ENCODE peak calls at places on chromosomes 4 and X, in four cellular contexts. L, N, H and O are unnamed samples.

GRCh38 chr4:12178614-12179263 is 750.0 kb upstream of the HS3ST1 start:
- DNase-seq in L (no peak), N (no peak), H (no peak), O (no peak)

GRCh38 chr4:10965196-10965595 is 280.6 kb upstream of the CLNK start:
- DNase-seq in H (no peak), N (no peak), L (no peak), O (no peak)

GRCh38 chr4:159283697-159284492 is 181.0 kb downstream of the RAPGEF2 start:
- DNase-seq in L (no peak), H (no peak), N (no peak), O (no peak)

GRCh38 chr4:54658321-54659093 is 750 bp downstream of the KIT start:
- DNase-seq in L (peak), N (peak), H (peak), O (peak)

GRCh38 chr4:155079866-155080265 is 128.6 kb upstream of the NPY2R start:
- DNase-seq in L (no peak), N (no peak), H (no peak), O (no peak)

GRCh38 chrX:41665676-41666075 is 23.1 kb upstream of the GPR34 start:
- DNase-seq in N (no peak), H (no peak), L (no peak), O (no peak)

GRCh38 chr4:121484633-121485032 is 103.8 kb upstream of the QRFPR start:
- DNase-seq in L (peak), H (no peak), N (peak), O (peak)

GRCh38 chrX:42704454-42704853 is 73.5 kb downstream of the PPP1R2C start:
- DNase-seq in N (no peak), L (no peak), H (no peak), O (no peak)

GRCh38 chr4:186845137-186845842 is 121.6 kb upstream of the FAT1 start:
- DNase-seq in H (peak), N (peak), L (no peak), O (peak)

GRCh38 chr4:159069922-159070321 is 33.0 kb upstream of the RAPGEF2 start:
- DNase-seq in H (no peak), N (no peak), L (no peak), O (no peak)

GRCh38 chr4:115145393-115146160 is 32.2 kb upstream of the NDST4 start:
- DNase-seq in N (no peak), L (no peak), H (peak), O (peak)

GRCh38 chrX:45505214-45505613 is 304.5 kb upstream of the DIPK2B start:
- DNase-seq in N (no peak), L (no peak), H (no peak), O (no peak)

GRCh38 chr4:181662383-181662782 is 580.8 kb upstream of the TENM3 start:
- DNase-seq in H (no peak), L (no peak), N (no peak), O (no peak)

GRCh38 chr4:186472948-186473347 is 82.4 kb downstream of the MTNR1A start:
- DNase-seq in L (peak), H (no peak), N (peak), O (no peak)

GRCh38 chr4:113636877-113637276 is 124.7 kb downstream of the CAMK2D start:
- DNase-seq in H (no peak), L (no peak), N (peak), O (no peak)

GRCh38 chrX:115712484-115712883 is 151.5 kb downstream of the PLS3 start:
- DNase-seq in H (no peak), L (no peak), N (no peak), O (no peak)

GRCh38 chr4:138838251-138838650 is 177.3 kb upstream of the NOCT start:
- DNase-seq in N (no peak), H (no peak), L (no peak), O (no peak)

GRCh38 chr4:138832563-138832962 is 183.0 kb upstream of the NOCT start:
- DNase-seq in N (no peak), H (no peak), L (no peak), O (no peak)

GRCh38 chr4:138834029-138834428 is 181.6 kb upstream of the NOCT start:
- DNase-seq in H (no peak), N (no peak), L (no peak), O (no peak)

GRCh38 chr4:138839574-138839973 is 176.0 kb upstream of the NOCT start:
- DNase-seq in N (no peak), H (no peak), L (no peak), O (no peak)

DNA sequence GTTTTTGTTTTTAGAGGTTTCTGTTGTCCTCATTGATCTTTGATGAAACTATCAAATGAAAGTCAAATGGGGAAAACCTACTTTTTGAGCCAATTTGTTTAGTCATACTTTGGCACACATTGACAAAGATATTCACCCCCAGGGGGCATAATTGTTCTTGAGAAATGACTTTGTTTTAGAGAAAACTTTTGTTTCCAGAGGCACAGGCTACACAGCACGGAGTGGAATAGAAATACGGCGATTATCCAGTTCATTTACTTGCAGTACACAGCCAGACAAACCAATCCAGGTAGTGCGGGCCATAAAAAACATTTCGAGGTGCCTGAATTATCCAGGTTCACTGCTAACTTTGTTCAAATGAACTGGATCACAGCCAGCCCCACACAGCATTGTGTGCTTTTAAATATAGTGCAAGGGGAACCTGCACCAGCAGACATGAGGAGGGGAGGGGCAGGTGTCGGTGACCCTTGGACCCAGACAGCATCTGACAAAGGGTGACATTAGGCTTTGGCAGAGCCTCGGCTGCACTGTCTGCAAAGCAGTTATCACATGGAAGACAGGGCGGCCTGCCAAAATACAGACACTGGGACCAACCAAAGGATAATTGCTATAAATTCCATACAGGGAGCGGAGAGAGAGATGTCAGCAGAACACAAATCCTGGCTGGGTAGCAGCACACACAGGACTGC is 179.6 kb upstream of the NOCT start:
- DNase-seq in H (peak), L (no peak), N (peak), O (peak)
- TF ChIP-seq CTCF in H (no peak), L (no peak), N (no peak), O (peak)

GRCh38 chrX:119189115-119189514 is 47.0 kb upstream of the PGRMC1 start:
- DNase-seq in L (no peak), H (no peak), N (no peak), O (no peak)
- TF ChIP-seq CTCF in L (peak), H (no peak), N (no peak), O (no peak)

DNA sequence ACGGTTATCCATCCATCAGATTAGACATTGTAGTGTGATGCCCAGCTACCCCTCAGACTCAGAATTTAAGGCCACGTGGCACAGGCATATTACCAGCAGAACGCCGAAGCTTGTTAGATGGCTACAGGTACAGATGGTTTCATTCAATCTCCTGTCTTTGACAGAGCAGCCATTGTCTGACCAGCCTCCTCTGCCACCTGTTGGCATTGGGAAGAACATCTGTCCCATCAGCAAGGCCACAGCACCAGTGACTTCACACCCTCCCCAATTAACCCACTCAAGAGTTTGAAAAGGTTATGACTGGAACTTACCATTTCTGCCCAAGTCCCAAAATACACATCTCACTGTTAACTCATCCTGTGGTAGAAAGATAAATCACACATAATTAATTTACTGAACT is 22.0 kb upstream of the PHKA2 start:
- DNase-seq in L (no peak), H (no peak), N (peak), O (no peak)
- TF ChIP-seq CTCF in L (peak), H (peak), N (no peak), O (no peak)

GRCh38 chrX:37686979-37687378 is 1.4 kb downstream of the XK start:
- DNase-seq in L (no peak), H (no peak), N (peak), O (no peak)

GRCh38 chrX:37684426-37684825 is 1.2 kb upstream of the XK start:
- DNase-seq in L (no peak), N (peak), H (no peak), O (peak)

GRCh38 chrX:37685452-37686347 is at the start of gene XK:
- DNase-seq in H (peak), N (peak), L (peak), O (peak)

GRCh38 chrX:37684918-37685317 is 673 bp upstream of the XK start:
- DNase-seq in N (peak), L (no peak), H (no peak), O (no peak)

DNA sequence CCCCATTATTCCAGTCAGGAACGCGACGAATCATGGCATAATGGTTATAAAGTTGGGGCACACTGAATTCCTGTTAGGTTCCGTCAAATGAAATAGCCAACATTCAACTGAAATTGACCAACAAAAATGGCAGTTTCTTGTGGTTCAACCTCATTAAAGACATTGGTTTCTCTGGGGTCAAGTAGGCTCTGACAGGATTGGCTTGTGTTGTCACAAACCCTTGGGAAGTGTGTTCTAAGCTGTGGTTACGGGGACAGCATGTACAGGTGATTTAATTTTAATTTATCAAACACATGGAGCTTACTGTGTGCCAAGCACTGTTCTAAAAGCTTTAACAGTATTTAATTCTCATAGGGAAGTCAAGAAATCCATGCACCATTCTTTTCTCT is 751 bp downstream of the XK start:
- DNase-seq in H (no peak), L (no peak), N (peak), O (no peak)
- TF ChIP-seq CTCF in H (no peak), L (no peak), N (no peak), O (no peak)

GRCh38 chr4:38382492-38382891 is 281.5 kb upstream of the KLF3 start:
- DNase-seq in N (no peak), L (no peak), H (no peak), O (no peak)

GRCh38 chr4:38384962-38385285 is 279.1 kb upstream of the KLF3 start:
- DNase-seq in H (no peak), N (no peak), L (no peak), O (no peak)

GRCh38 chr4:38378478-38378877 is 285.5 kb upstream of the KLF3 start:
- DNase-seq in L (no peak), N (no peak), H (no peak), O (no peak)

GRCh38 chr4:38383646-38384121 is 280.3 kb upstream of the KLF3 start:
- DNase-seq in H (no peak), L (no peak), N (no peak), O (no peak)

GRCh38 chr4:38381788-38382187 is 282.2 kb upstream of the KLF3 start:
- DNase-seq in H (no peak), N (no peak), L (no peak), O (peak)
- TF ChIP-seq CTCF in H (no peak), N (no peak), L (no peak), O (no peak)

DNA sequence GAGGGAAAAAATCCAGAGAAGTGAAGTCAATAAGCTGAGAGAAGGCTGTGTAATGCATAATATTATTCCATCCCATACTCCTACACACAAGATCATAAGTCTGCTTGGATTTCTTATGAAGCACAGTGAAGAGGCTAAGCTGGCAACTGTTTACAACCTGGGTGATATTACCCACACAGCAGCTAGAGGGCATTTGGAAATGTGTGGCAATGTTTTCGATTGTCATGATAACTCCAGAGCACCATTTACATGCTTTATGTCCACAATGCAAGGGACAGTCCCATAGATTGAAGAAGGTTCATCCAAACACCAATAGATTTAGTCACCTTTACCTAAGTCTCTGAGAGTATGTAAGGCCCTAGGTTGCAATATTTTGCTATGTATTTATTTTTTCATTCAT is 412.2 kb downstream of the PPP3CA start:
- DNase-seq in H (no peak), L (no peak), N (peak), O (no peak)
- TF ChIP-seq CTCF in H (peak), L (peak), N (no peak), O (no peak)

GRCh38 chr4:89434364-89434988 is 126.9 kb upstream of the GPRIN3 start:
- DNase-seq in H (no peak), N (peak), L (no peak), O (no peak)

GRCh38 chr4:89439533-89439932 is 131.9 kb upstream of the GPRIN3 start:
- DNase-seq in H (no peak), N (no peak), L (no peak), O (no peak)

DNA sequence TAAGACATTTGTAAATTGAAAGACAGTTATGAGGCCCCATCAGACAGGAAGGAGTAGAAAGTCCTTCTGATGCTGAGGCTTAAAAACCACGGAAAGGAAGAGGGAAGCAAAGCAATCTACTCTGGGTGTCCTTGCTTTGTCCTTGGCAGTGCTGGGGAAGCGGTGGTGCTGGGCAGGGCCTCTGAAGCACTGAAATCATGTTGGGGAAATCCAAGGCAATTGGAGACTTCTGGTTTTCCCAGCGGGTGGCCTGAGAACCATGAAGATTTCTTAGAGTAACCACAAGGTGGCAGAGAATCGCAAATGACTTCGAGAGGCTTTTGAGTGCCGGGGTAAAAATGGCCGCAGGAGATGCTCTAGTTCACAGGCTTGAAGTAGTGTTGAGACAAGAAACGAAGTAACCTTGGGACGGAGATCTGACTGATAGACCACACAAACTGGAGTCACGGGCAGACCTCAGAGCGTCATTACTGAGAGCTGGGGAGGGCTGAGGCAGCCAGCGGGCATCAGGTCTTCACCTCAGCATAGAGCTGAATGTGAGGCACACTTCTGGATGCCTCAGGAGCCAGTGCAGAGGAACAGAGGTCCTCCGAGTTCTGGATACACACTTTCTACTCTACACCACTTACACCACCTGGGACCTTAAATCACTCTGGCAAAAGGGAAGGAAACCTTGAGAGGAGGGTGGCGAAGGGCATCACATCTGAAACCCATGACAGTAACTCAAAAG is 130.7 kb upstream of the GPRIN3 start:
- DNase-seq in L (peak), H (peak), N (peak), O (peak)
- TF ChIP-seq CTCF in L (peak), H (peak), N (peak), O (peak)